ENCODE peak calls at places on chromosomes 6 and 20, in seven cellular contexts. L, E, K, N, S, Z and P are unnamed samples. For H3K9me3 and H3K4me1, the result is how much of the 10 kb centered on the place peaks cover.

GRCh38 chr20:18943542-18943941 is 130.0 kb downstream of the SCP2D1 start:
- DNase-seq in N (no peak), L (no peak), E (peak), Z (no peak), K (no peak), S (no peak), P (no peak)

GRCh38 chr6:150297327-150298028 is 71.3 kb upstream of the IYD start:
- DNase-seq in Z (peak), L (no peak), E (peak), S (no peak), K (no peak), N (no peak), P (no peak)

GRCh38 chr20:41618807-41619294 is 674 bp upstream of the CHD6 start:
- DNase-seq in N (no peak), E (peak), S (no peak), K (no peak), Z (no peak), L (no peak), P (peak)

GRCh38 chr6:53717571-53717970 is 52.0 kb upstream of the KLHL31 start:
- DNase-seq in N (no peak), Z (no peak), L (no peak), E (no peak), K (no peak), S (no peak), P (no peak)

GRCh38 chr6:154504865-154505449 is 5.5 kb downstream of the CNKSR3 start:
- DNase-seq in L (no peak), E (no peak), N (no peak), Z (no peak), K (no peak), S (no peak), P (no peak)

GRCh38 chr6:112235956-112236355 is 18.4 kb downstream of the LAMA4 start:
- DNase-seq in E (no peak), S (no peak), N (no peak), K (no peak), L (no peak), Z (no peak), P (no peak)

GRCh38 chr6:27757307-27757706 is 154.9 kb downstream of the OR2B2 start:
- DNase-seq in N (peak), S (no peak), L (no peak), K (no peak), E (no peak), Z (no peak), P (peak)

GRCh38 chr6:27472182-27472616 is 706 bp downstream of the ZNF184 start:
- DNase-seq in L (peak), Z (no peak), K (no peak), E (peak), S (no peak), N (peak), P (peak)

GRCh38 chr6:163775313-163775712 is 360.8 kb downstream of the QKI start:
- DNase-seq in N (no peak), S (no peak), L (no peak), K (no peak), E (no peak), Z (no peak), P (no peak)

GRCh38 chr6:107853226-107853625 is 29.1 kb upstream of the SCML4 start:
- DNase-seq in N (no peak), K (no peak), L (no peak), E (no peak), Z (no peak), S (no peak), P (no peak)

GRCh38 chr6:116556065-116556464 is 2.5 kb downstream of the CALHM4 start:
- DNase-seq in Z (no peak), K (no peak), E (no peak), L (no peak), N (no peak), S (no peak), P (no peak)

GRCh38 chr6:119161450-119161849 is 83.0 kb upstream of the FAM184A start:
- DNase-seq in Z (no peak), N (no peak), E (no peak), L (no peak), S (no peak), K (no peak), P (no peak)

GRCh38 chr20:36455972-36456625 is 85.2 kb upstream of the MYL9 start:
- DNase-seq in N (no peak), E (no peak), K (no peak), S (no peak), L (no peak), Z (no peak), P (no peak)

DNA sequence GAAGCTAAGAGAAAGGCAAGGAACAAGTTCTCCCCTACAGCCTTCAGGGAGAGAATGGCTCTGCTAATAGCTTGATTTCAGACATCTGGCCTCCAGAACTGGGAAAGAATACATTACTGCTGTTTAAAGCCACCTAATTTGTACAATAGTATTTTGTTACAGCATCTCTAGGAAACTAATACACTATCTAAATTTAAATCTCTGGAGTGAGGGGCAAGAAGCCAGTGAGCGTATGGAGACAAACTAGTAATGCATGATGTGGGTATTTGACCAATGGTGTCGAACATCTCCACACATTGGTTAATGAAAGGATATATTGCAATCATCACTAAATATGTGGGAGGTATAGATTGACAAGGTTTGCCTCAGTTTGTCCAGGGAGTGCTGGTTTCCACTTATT is 451.5 kb downstream of the EPM2A start:
- DNase-seq in E (no peak), K (no peak), S (no peak), L (no peak), N (no peak), Z (no peak), P (no peak)
- H3K9me3 ChIP-seq in E (under half), K (under half), S (under half), L (under half), N (under half), Z (under half), P (under half)

DNA sequence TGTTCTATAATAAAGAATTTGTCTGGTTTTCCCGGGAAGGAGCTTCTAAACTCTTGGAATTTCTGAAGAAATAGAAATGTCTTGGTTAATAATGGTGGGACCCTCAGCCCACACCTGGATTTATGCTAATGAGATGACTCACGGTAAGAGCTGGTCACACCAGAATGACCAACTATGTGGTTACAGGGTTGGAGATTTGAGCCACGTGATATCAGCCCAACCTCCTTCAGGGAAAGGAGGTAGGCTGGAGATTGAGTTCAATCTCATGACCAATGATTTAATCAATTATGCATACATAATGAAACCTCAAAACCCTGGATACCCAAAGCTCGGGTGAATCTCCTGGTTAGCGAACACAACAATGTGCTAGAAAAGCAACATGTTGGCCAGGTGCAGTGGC is 22.1 kb upstream of the CDKN1A start:
- DNase-seq in Z (no peak), L (no peak), S (no peak), N (no peak), E (no peak), K (no peak), P (no peak)
- H3K4me1 ChIP-seq in Z (under half), L (under half), S (under half), N (under half), E (under half), K (under half), P (under half)

DNA sequence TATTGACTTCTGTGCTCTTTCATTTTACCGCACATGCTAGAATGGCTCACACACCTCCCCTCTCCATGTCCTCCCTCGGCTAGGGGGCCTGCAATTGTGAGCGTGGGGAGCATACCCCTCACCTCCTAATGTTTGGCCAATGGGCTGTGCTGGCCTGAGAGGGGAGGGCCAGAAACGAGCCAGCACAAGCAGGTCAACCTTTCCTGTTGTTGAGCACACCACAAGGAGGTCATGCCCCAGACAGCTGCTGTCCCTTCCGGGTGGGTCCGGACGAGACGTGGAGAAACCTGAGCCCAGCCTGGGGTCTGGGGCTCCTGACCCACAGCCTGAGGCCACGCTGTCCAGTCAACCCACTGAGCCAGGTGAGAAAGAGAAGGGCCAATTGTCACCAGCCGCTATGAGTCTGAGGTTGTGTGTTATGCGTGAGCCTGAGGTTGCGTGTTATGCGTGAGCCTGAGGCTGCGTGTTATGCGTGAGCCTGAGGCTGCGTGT is 77.4 kb downstream of the TTLL2 start:
- DNase-seq in Z (no peak), L (no peak), K (no peak), S (no peak), E (no peak), N (no peak), P (no peak)
- H3K9me3 ChIP-seq in Z (under half), L (under half), K (under half), S (under half), E (under half), N (under half), P (under half)

DNA sequence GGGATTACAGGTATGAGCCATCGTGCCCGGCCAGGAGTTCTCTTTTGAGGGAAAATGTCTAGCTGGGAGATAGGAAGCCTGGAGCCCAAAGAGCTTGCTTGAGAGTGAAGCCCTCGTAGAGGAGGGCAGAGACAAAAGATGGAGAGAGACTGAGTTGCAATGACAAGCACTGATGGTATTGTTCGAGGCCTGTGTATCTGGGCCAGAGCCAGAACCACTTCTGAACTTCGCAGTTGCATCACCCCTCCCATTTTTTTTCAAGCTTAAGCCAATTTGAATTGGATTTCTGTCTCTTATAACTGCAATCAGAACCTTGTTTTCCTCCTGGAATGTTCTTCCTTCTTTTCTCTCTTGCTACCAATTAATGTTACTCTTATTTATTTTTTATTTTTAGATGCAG is 83.1 kb downstream of the KCNB1 start:
- DNase-seq in E (no peak), N (no peak), L (no peak), Z (no peak), S (no peak), K (peak), P (no peak)
- H3K4me1 ChIP-seq in E (under half), N (under half), L (under half), Z (under half), S (under half), K (under half), P (under half)

GRCh38 chr20:20219016-20219415 is 148.9 kb upstream of the INSM1 start:
- DNase-seq in L (no peak), Z (no peak), N (no peak), S (no peak), E (no peak), K (no peak), P (no peak)

GRCh38 chr20:20216941-20217340 is 151.0 kb upstream of the INSM1 start:
- DNase-seq in L (no peak), N (no peak), S (no peak), K (no peak), E (no peak), Z (no peak), P (no peak)

GRCh38 chr20:20215976-20216727 is 151.8 kb upstream of the INSM1 start:
- DNase-seq in L (no peak), Z (no peak), E (no peak), S (no peak), N (peak), K (peak), P (no peak)

GRCh38 chr20:20220137-20220536 is 147.8 kb upstream of the INSM1 start:
- DNase-seq in Z (no peak), E (no peak), L (no peak), N (no peak), K (no peak), S (no peak), P (no peak)

GRCh38 chr20:20217626-20218025 is 150.3 kb upstream of the INSM1 start:
- DNase-seq in N (no peak), E (no peak), K (no peak), Z (no peak), S (no peak), L (peak), P (no peak)
- H3K9me3 ChIP-seq in N (under half), E (under half), K (under half), Z (under half), S (under half), L (under half), P (under half)

GRCh38 chr6:33987531-33988021 is 158.3 kb downstream of the GRM4 start:
- DNase-seq in Z (peak), S (no peak), N (no peak), L (no peak), E (no peak), K (peak), P (peak)

GRCh38 chr6:33988121-33989015 is 157.5 kb downstream of the GRM4 start:
- DNase-seq in L (no peak), K (peak), S (no peak), E (no peak), N (no peak), Z (no peak), P (peak)

GRCh38 chr6:33991610-33992009 is 154.3 kb downstream of the GRM4 start:
- DNase-seq in Z (no peak), E (no peak), N (no peak), K (no peak), L (no peak), S (no peak), P (no peak)

GRCh38 chr6:33990061-33990541 is 155.8 kb downstream of the GRM4 start:
- DNase-seq in E (no peak), Z (no peak), L (no peak), N (no peak), K (no peak), S (no peak), P (no peak)

DNA sequence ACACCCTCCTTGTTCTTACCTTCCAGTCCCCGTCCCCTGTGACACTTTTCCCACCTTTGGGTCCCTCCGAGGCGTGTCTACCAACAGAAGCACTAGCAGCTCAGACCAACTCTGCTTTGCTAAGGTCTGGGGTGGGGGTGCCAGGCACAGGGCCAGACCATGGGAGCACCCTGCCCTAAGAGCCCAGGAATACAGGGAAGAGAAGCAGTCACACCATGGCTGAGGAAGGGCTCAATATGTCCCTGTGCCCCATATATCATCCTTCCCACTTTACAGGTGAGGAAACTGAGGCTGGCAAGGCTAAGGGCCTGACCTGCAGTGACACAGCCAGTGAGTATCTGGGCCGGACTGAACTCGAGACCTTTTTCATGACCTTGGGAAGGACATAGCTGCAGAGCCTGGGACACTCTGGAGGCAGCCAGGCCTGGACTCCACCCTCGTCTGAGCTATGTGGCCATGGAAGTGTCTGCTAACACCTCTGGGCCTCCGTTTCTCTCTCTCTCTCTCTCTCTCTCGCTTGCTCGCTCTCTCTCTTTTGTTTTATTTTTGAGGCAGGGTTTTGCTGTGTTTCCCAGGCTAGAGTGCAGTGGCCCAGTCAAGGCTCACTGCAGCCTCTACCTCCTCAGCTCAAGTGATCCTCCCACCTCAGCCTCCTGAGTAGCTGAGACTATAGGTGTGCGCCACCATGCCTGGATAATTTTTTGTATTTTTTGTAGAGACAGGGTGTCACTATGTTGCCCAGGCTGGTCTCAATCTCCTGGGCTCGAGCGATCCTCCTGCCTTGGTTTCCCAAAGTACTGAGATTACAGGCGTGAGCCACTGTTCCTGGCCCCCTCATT is 156.7 kb downstream of the GRM4 start:
- DNase-seq in K (no peak), S (no peak), N (no peak), Z (no peak), E (no peak), L (no peak), P (no peak)
- H3K4me1 ChIP-seq in K (under half), S (under half), N (under half), Z (under half), E (under half), L (under half), P (under half)